ENCODE peak calls at places on chromosomes 4 and X, in four cellular contexts. I is H1, B is SK-N-SH, E is K562. O is an unnamed sample.

GRCh38 chr4:72209600-72209999 is 177.8 kb downstream of the NPFFR2 start:
- DNase-seq in I (no peak), B (no peak), E (no peak), O (no peak)

GRCh38 chr4:74480267-74480666 is 35.3 kb downstream of the AREG start:
- DNase-seq in I (no peak), B (no peak), E (no peak), O (no peak)

GRCh38 chr4:145069361-145069760 is 28.6 kb downstream of the ANAPC10 start:
- DNase-seq in I (no peak), B (no peak), E (no peak), O (no peak)

GRCh38 chr4:159705334-159705733 is 602.5 kb downstream of the RAPGEF2 start:
- DNase-seq in I (no peak), B (no peak), E (no peak), O (no peak)

GRCh38 chrX:117511379-117511778 is 605.2 kb downstream of the KLHL13 start:
- DNase-seq in I (no peak), B (no peak), E (no peak), O (no peak)

GRCh38 chr4:999863-1000425 is 6.7 kb upstream of the SLC26A1 start:
- DNase-seq in I (no peak), B (no peak), E (no peak), O (no peak)

GRCh38 chr4:122764808-122765189 is 32.3 kb downstream of the BBS12 start:
- DNase-seq in I (no peak), B (no peak), E (no peak), O (no peak)

GRCh38 chrX:130155564-130155963 is 10.1 kb downstream of the AIFM1 start:
- DNase-seq in I (no peak), B (no peak), E (no peak), O (no peak)

GRCh38 chr4:142405021-142405991 is 440.8 kb downstream of the INPP4B start:
- DNase-seq in I (no peak), B (no peak), E (no peak), O (no peak)

GRCh38 chr4:124703154-124703553 is 9.4 kb downstream of the ANKRD50 start:
- DNase-seq in I (no peak), B (no peak), E (no peak), O (no peak)

GRCh38 chr4:110132822-110133719 is 65.3 kb downstream of the ELOVL6 start:
- DNase-seq in I (no peak), B (no peak), E (no peak), O (no peak)

GRCh38 chrX:152632445-152633097 is 5.1 kb upstream of the GABRQ start:
- DNase-seq in I (peak; percentile 80), B (peak; percentile 49), E (peak; percentile 46), O (peak; percentile 62)

GRCh38 chrX:124332481-124333424 is at the start of gene TEX13D:
- DNase-seq in I (no peak), B (no peak), E (no peak), O (no peak)
- TF ChIP-seq TEAD4 in I (no peak), B (no peak), E (no peak), O (no peak)

GRCh38 chrX:22063284-22063683 is 31.2 kb downstream of the PHEX start:
- DNase-seq in I (no peak), B (no peak), E (no peak), O (no peak)

GRCh38 chrX:22060451-22060940 is 28.4 kb downstream of the PHEX start:
- DNase-seq in I (no peak), B (no peak), E (no peak), O (no peak)

GRCh38 chrX:22060952-22061351 is 28.8 kb downstream of the PHEX start:
- DNase-seq in I (no peak), B (no peak), E (no peak), O (no peak)

GRCh38 chrX:22057667-22058066 is 25.5 kb downstream of the PHEX start:
- DNase-seq in I (no peak), B (no peak), E (no peak), O (no peak)

GRCh38 chrX:22059800-22060199 is 27.7 kb downstream of the PHEX start:
- DNase-seq in I (no peak), B (no peak), E (no peak), O (no peak)
- TF ChIP-seq TEAD4 in I (no peak), B (no peak), E (no peak), O (no peak)

GRCh38 chr4:165874072-165874798 is 1.2 kb downstream of the TLL1 start:
- DNase-seq in I (peak; percentile 55), B (peak; percentile 16), E (no peak), O (peak; percentile 18)
- TF ChIP-seq TEAD4 in I (no peak), B (no peak), E (no peak), O (no peak)

DNA sequence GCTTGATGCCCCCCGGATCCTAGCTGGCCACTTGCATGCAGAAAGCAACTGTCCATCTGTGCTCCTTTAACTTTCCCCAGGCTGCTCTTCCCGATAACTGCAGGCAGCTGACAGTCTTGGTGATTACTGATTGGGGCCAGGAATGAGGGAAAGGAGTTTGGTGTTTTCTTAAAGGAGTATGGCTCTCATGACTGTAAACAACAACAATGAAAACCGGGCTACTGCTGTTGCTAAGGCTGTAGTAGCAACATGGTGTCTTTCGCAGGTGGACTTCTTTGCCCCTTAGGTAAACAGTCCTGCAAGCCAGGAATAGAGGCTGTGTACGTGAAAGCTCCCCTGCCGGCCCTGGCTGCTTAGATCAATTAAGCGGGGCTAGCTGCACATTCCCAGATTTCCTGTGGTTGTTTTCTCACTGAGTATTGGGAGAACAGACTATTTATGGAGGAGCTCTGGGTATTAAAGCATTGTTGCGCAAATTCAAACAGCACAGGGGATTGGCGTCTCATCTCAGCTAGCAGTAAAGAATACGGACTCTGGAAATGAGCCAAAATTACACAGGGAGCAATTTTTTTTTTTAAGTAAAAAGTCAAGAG is 61.5 kb upstream of the NAP1L5 start:
- DNase-seq in I (no peak), B (peak; percentile 32), E (no peak), O (peak; percentile 26)
- TF ChIP-seq TEAD4 in I (no peak), B (no peak), E (no peak), O (no peak)

DNA sequence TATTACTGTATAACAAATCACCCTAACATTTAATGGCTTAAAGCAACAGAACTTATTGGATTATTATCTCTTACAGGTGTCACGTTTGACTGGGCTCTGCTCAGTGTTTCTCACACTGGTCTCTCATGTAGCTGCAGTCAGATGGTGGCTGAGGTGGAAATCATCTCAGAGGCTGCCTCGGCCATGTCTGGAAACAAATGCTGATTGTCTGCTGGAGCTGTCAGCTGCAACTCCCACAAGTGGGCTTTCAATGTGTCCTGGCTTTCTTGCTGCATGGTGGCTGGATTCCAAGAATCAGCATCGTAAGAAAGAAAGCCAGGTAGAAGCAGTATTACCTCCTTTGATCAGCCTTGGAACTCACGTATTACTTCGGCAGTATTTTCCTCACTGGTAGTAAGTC is 277.6 kb downstream of the SPANXN1 start:
- DNase-seq in I (no peak), B (no peak), E (no peak), O (no peak)
- TF ChIP-seq TEAD4 in I (no peak), B (no peak), E (no peak), O (no peak)

GRCh38 chr4:153541426-153542096 is 75.4 kb downstream of the TMEM131L start:
- DNase-seq in I (no peak), B (no peak), E (no peak), O (no peak)
- TF ChIP-seq TEAD4 in I (no peak), B (no peak), E (no peak), O (no peak)

GRCh38 chr4:94762326-94762725 is 4.6 kb downstream of the BMPR1B start:
- DNase-seq in I (no peak), B (no peak), E (no peak), O (no peak)

GRCh38 chr4:94757192-94758140 is at the start of gene BMPR1B:
- DNase-seq in I (peak; percentile 54), B (peak; percentile 82), E (no peak), O (peak; percentile 24)

GRCh38 chr4:94758141-94758699 is 465 bp downstream of the BMPR1B start:
- DNase-seq in I (peak; percentile 84), B (peak; percentile 83), E (no peak), O (peak; percentile 74)

GRCh38 chr4:94759767-94760211 is 2.0 kb downstream of the BMPR1B start:
- DNase-seq in I (no peak), B (no peak), E (no peak), O (no peak)

GRCh38 chr4:94758700-94759399 is 1.1 kb downstream of the BMPR1B start:
- DNase-seq in I (no peak), B (peak; percentile 48), E (no peak), O (peak; percentile 33)
- TF ChIP-seq TEAD4 in I (no peak), B (no peak), E (no peak), O (no peak)

DNA sequence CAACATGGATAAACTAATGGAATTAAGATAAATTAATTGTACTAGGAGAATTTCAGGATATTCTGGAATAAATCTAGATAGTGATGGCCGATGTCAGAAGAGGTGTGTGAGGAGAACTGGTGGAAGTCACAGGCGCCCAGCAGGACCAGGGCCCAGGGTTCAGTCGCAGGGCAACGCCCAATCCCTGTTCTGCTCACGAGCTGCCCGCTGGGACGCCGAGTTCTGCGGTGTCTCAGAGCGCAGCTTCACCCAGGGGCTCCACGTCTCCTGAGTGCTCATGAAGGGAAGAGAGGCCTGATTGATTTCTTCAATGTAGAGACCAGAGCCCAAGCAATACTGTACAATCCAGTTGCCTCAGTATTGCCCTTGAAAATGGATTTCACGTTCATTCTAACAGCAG is 1.5 kb upstream of the HSPA4L start:
- DNase-seq in I (no peak), B (no peak), E (no peak), O (no peak)
- TF ChIP-seq TEAD4 in I (no peak), B (no peak), E (no peak), O (no peak)

DNA sequence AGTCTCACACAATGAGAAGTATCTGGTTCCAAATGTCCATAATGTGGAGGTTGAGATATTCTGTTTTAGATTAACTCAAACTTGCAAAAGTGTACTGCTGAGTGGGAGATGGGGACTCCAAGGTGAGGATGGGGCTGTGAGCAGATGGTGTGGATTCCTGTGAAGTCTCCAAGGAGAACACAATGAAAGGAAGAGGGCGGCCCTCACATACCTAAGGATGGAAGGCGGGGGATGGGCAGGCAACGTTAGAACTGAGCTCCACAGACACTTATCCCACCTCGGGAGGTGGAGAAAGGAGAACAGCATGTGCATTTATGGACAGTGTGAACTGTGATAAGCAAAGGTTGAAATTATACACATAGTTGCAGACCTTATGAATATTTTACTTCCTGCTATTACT is 9.9 kb upstream of the SPATA4 start:
- DNase-seq in I (no peak), B (no peak), E (no peak), O (peak; percentile 24)
- TF ChIP-seq TEAD4 in I (no peak), B (no peak), E (no peak), O (no peak)